ENCODE peak calls at places on chromosomes 7 and 10, in seven cellular contexts. W, Y, K, H, C, X and T are unnamed samples.

GRCh38 chr10:132520147-132520811 is 17.3 kb upstream of the INPP5A start:
- DNase-seq in W (peak), Y (no peak), K (no peak), H (peak), C (no peak), X (no peak), T (no peak)

GRCh38 chr10:112649492-112650152 is 202.6 kb downstream of the VTI1A start:
- DNase-seq in W (no peak), Y (no peak), K (no peak), H (no peak), C (no peak), X (no peak), T (no peak)

GRCh38 chr10:33612116-33612515 is 277.6 kb upstream of the NRP1 start:
- DNase-seq in W (no peak), Y (no peak), K (no peak), H (no peak), C (no peak), X (no peak), T (no peak)

GRCh38 chr10:131773321-131773988 is 127.4 kb upstream of the PPP2R2D start:
- DNase-seq in W (no peak), Y (no peak), K (no peak), H (no peak), C (no peak), X (no peak), T (no peak)

GRCh38 chr10:132540456-132540855 is 2.9 kb downstream of the INPP5A start:
- DNase-seq in W (peak), Y (no peak), K (no peak), H (peak), C (no peak), X (no peak), T (no peak)

GRCh38 chr10:22824984-22825383 is 102.9 kb upstream of the ARMC3 start:
- DNase-seq in W (no peak), Y (no peak), K (no peak), H (no peak), C (peak), X (no peak), T (no peak)

GRCh38 chr7:3309140-3309539 is 8.1 kb downstream of the SDK1 start:
- DNase-seq in W (no peak), Y (no peak), K (no peak), H (no peak), C (no peak), X (no peak), T (no peak)

GRCh38 chr7:130488376-130489139 is 3.3 kb upstream of the MEST start:
- DNase-seq in W (no peak), Y (no peak), K (no peak), H (no peak), C (no peak), X (no peak), T (no peak)

GRCh38 chr10:18660816-18661431 is 1.7 kb downstream of the ARL5B start:
- DNase-seq in W (no peak), Y (no peak), K (no peak), H (no peak), C (no peak), X (no peak), T (no peak)

GRCh38 chr10:43237631-43238446 is 29.0 kb downstream of the RASGEF1A start:
- DNase-seq in W (peak), Y (no peak), K (peak), H (peak), C (no peak), X (no peak), T (no peak)

GRCh38 chr10:103053659-103054581 is 135.8 kb downstream of the CNNM2 start:
- DNase-seq in W (peak), Y (no peak), K (peak), H (peak), C (peak), X (peak), T (no peak)

GRCh38 chr10:35000936-35001335 is 89.2 kb downstream of the CUL2 start:
- DNase-seq in W (no peak), Y (no peak), K (no peak), H (no peak), C (no peak), X (no peak), T (no peak)

GRCh38 chr10:92638037-92638436 is 45.1 kb downstream of the KIF11 start:
- DNase-seq in W (no peak), Y (no peak), K (no peak), H (no peak), C (no peak), X (no peak), T (no peak)

GRCh38 chr10:28668363-28669226 is 8.7 kb upstream of the BAMBI start:
- DNase-seq in W (peak), Y (no peak), K (peak), H (peak), C (peak), X (peak), T (no peak)

GRCh38 chr10:124708246-124708779 is 35.9 kb downstream of the FAM53B start:
- DNase-seq in W (no peak), Y (no peak), K (no peak), H (no peak), C (no peak), X (no peak), T (no peak)

GRCh38 chr7:92873776-92874175 is 37.4 kb upstream of the CDK6 start:
- DNase-seq in W (no peak), Y (no peak), K (no peak), H (no peak), C (no peak), X (no peak), T (no peak)

GRCh38 chr7:141158562-141158961 is 84.7 kb downstream of the TMEM178B start:
- DNase-seq in W (no peak), Y (no peak), K (no peak), H (no peak), C (no peak), X (peak), T (no peak)

GRCh38 chr10:49609283-49610014 is 661 bp upstream of the SLC18A3 start:
- DNase-seq in W (no peak), Y (no peak), K (no peak), H (peak), C (peak), X (no peak), T (peak)

GRCh38 chr7:5177060-5177459 is 13.0 kb upstream of the WIPI2 start:
- DNase-seq in W (peak), Y (no peak), K (no peak), H (peak), C (no peak), X (peak), T (peak)

GRCh38 chr10:129455625-129456024 is 11.4 kb upstream of the MGMT start:
- DNase-seq in W (no peak), Y (no peak), K (no peak), H (no peak), C (no peak), X (no peak), T (no peak)

GRCh38 chr7:92916751-92917369 is 80.5 kb upstream of the CDK6 start:
- DNase-seq in W (no peak), Y (no peak), K (peak), H (no peak), C (no peak), X (peak), T (no peak)

GRCh38 chr7:245574-246295 is 44.2 kb upstream of the FOXL3 start:
- DNase-seq in W (no peak), Y (no peak), K (no peak), H (no peak), C (no peak), X (no peak), T (no peak)

GRCh38 chr7:28458732-28459131 is 46.4 kb downstream of the CREB5 start:
- DNase-seq in W (no peak), Y (no peak), K (no peak), H (no peak), C (no peak), X (no peak), T (no peak)

GRCh38 chr7:114765331-114766125 is 156.4 kb upstream of the MDFIC start:
- DNase-seq in W (no peak), Y (no peak), K (no peak), H (no peak), C (no peak), X (no peak), T (no peak)

GRCh38 chr7:68980011-68980410 is 618.3 kb upstream of the AUTS2 start:
- DNase-seq in W (no peak), Y (no peak), K (no peak), H (no peak), C (no peak), X (no peak), T (no peak)

GRCh38 chr7:49166441-49166840 is 242.1 kb downstream of the CDC14C start:
- DNase-seq in W (no peak), Y (no peak), K (no peak), H (no peak), C (no peak), X (no peak), T (no peak)

GRCh38 chr7:2024227-2024918 is 208.4 kb downstream of the MAD1L1 start:
- DNase-seq in W (no peak), Y (peak), K (no peak), H (peak), C (no peak), X (no peak), T (no peak)

GRCh38 chr10:13074562-13075451 is 25.2 kb upstream of the OPTN start:
- DNase-seq in W (peak), Y (no peak), K (peak), H (peak), C (peak), X (peak), T (peak)

GRCh38 chr10:105803206-105803605 is 1162.1 kb downstream of the SORCS3 start:
- DNase-seq in W (no peak), Y (no peak), K (no peak), H (no peak), C (no peak), X (no peak), T (no peak)

GRCh38 chr10:132503581-132504421 is 33.8 kb upstream of the INPP5A start:
- DNase-seq in W (no peak), Y (no peak), K (no peak), H (peak), C (no peak), X (no peak), T (no peak)

GRCh38 chr10:23345861-23346260 is 1.3 kb upstream of the C10orf67 start:
- DNase-seq in W (no peak), Y (no peak), K (no peak), H (no peak), C (no peak), X (no peak), T (no peak)

GRCh38 chr10:79411546-79412495 is 33.6 kb downstream of the ZCCHC24 start:
- DNase-seq in W (peak), Y (no peak), K (no peak), H (peak), C (no peak), X (no peak), T (no peak)

GRCh38 chr10:23505797-23506465 is 67.1 kb downstream of the OTUD1 start:
- DNase-seq in W (no peak), Y (no peak), K (no peak), H (no peak), C (no peak), X (no peak), T (no peak)

GRCh38 chr7:126401918-126402317 is 850.8 kb downstream of the GRM8 start:
- DNase-seq in W (no peak), Y (no peak), K (no peak), H (no peak), C (no peak), X (no peak), T (no peak)

GRCh38 chr10:70899096-70899495 is 10.7 kb upstream of the PCBD1 start:
- DNase-seq in W (no peak), Y (no peak), K (no peak), H (no peak), C (no peak), X (no peak), T (no peak)

GRCh38 chr10:126373137-126373536 is 15.1 kb downstream of the ADAM12 start:
- DNase-seq in W (no peak), Y (no peak), K (no peak), H (no peak), C (no peak), X (no peak), T (no peak)

GRCh38 chr7:29035044-29035740 is 77.1 kb upstream of the TRIL start:
- DNase-seq in W (no peak), Y (no peak), K (no peak), H (no peak), C (no peak), X (no peak), T (no peak)

GRCh38 chr7:14850039-14850438 is 52.5 kb downstream of the DGKB start:
- DNase-seq in W (no peak), Y (peak), K (no peak), H (no peak), C (no peak), X (no peak), T (no peak)

GRCh38 chr7:152870106-152870693 is 110.6 kb downstream of the ACTR3B start:
- DNase-seq in W (no peak), Y (no peak), K (no peak), H (no peak), C (no peak), X (no peak), T (no peak)

GRCh38 chr10:63129888-63130287 is 3.2 kb upstream of the NRBF2 start:
- DNase-seq in W (no peak), Y (no peak), K (no peak), H (no peak), C (no peak), X (no peak), T (no peak)

GRCh38 chr10:63132651-63133055 is 475 bp upstream of the NRBF2 start:
- DNase-seq in W (no peak), Y (no peak), K (no peak), H (no peak), C (no peak), X (no peak), T (no peak)

GRCh38 chr10:63133787-63134557 is 844 bp downstream of the NRBF2 start:
- DNase-seq in W (no peak), Y (no peak), K (no peak), H (no peak), C (no peak), X (no peak), T (no peak)

GRCh38 chr10:63137306-63137705 is 4.2 kb downstream of the NRBF2 start:
- DNase-seq in W (no peak), Y (no peak), K (no peak), H (no peak), C (no peak), X (no peak), T (no peak)

GRCh38 chr10:63133056-63133786 is at the start of gene NRBF2:
- DNase-seq in W (peak), Y (peak), K (peak), H (peak), C (peak), X (peak), T (peak)
- TF ChIP-seq CTCF in W (no peak), Y (no peak), K (no peak), H (no peak), C (no peak), X (no peak), T (no peak)

GRCh38 chr7:97016392-97017196 is 8.0 kb downstream of the DLX5 start:
- DNase-seq in W (no peak), Y (no peak), K (no peak), H (peak), C (peak), X (no peak), T (no peak)
- TF ChIP-seq CTCF in W (no peak), Y (no peak), K (no peak), H (no peak), C (no peak), X (no peak), T (peak)

GRCh38 chr7:34928052-34928451 is 109.2 kb downstream of the DPY19L1 start:
- DNase-seq in W (no peak), Y (no peak), K (peak), H (peak), C (peak), X (no peak), T (no peak)
- TF ChIP-seq CTCF in W (no peak), Y (no peak), K (peak), H (no peak), C (peak), X (no peak), T (peak)

GRCh38 chr10:73480158-73480557 is 15.7 kb downstream of the PPP3CB start:
- DNase-seq in W (no peak), Y (no peak), K (no peak), H (no peak), C (no peak), X (no peak), T (no peak)
- TF ChIP-seq CTCF in W (no peak), Y (no peak), K (no peak), H (no peak), C (no peak), X (no peak), T (no peak)